ENCODE peak calls at places on chromosomes 4 and X, in five cellular contexts. One of them, this sample, is unnamed.

GRCh38 chrX:107565916-107566602 is 62.3 kb upstream of the PRPS1 start:
- DNase-seq in activated T-helper 1 cell treated with anti-CD3 and anti-CD28 coated beads, Interleukin-2, amount 50 U/mL, for 16 hours: no peak
- DNase-seq in left lobe of liver: no peak
- DNase-seq in left ventricle myocardium superior: no peak
- DNase-seq in HEK293T: peak
- DNase-seq in this sample: no peak

GRCh38 chr4:132707955-132708354 is 441.1 kb upstream of the PCDH10 start:
- DNase-seq in left lobe of liver: no peak
- DNase-seq in HEK293T: no peak
- DNase-seq in left ventricle myocardium superior: no peak
- DNase-seq in activated T-helper 1 cell treated with anti-CD3 and anti-CD28 coated beads, Interleukin-2, amount 50 U/mL, for 16 hours: no peak
- DNase-seq in this sample: no peak

GRCh38 chr4:176451441-176451840 is 131.7 kb downstream of the SPCS3 start:
- DNase-seq in HEK293T: no peak
- DNase-seq in left lobe of liver: no peak
- DNase-seq in left ventricle myocardium superior: no peak
- DNase-seq in activated T-helper 1 cell treated with anti-CD3 and anti-CD28 coated beads, Interleukin-2, amount 50 U/mL, for 16 hours: no peak
- DNase-seq in this sample: no peak

GRCh38 chrX:129650183-129650689 is 4.5 kb downstream of the APLN start:
- DNase-seq in activated T-helper 1 cell treated with anti-CD3 and anti-CD28 coated beads, Interleukin-2, amount 50 U/mL, for 16 hours: no peak
- DNase-seq in left ventricle myocardium superior: no peak
- DNase-seq in left lobe of liver: no peak
- DNase-seq in HEK293T: no peak
- DNase-seq in this sample: no peak

GRCh38 chr4:109574931-109575804 is 15.1 kb downstream of the MCUB start:
- DNase-seq in left ventricle myocardium superior: no peak
- DNase-seq in left lobe of liver: no peak
- DNase-seq in HEK293T: no peak
- DNase-seq in activated T-helper 1 cell treated with anti-CD3 and anti-CD28 coated beads, Interleukin-2, amount 50 U/mL, for 16 hours: no peak
- DNase-seq in this sample: no peak

GRCh38 chrX:9905288-9905687 is 61.9 kb upstream of the CLDN34 start:
- DNase-seq in left ventricle myocardium superior: no peak
- DNase-seq in HEK293T: no peak
- DNase-seq in activated T-helper 1 cell treated with anti-CD3 and anti-CD28 coated beads, Interleukin-2, amount 50 U/mL, for 16 hours: no peak
- DNase-seq in left lobe of liver: no peak
- DNase-seq in this sample: no peak

GRCh38 chr4:71775449-71775848 is 8.4 kb downstream of the GC start:
- DNase-seq in HEK293T: no peak
- DNase-seq in left lobe of liver: no peak
- DNase-seq in left ventricle myocardium superior: no peak
- DNase-seq in activated T-helper 1 cell treated with anti-CD3 and anti-CD28 coated beads, Interleukin-2, amount 50 U/mL, for 16 hours: no peak
- DNase-seq in this sample: no peak

GRCh38 chr4:40628888-40629287 is 776 bp downstream of the RBM47 start:
- DNase-seq in HEK293T: no peak
- DNase-seq in activated T-helper 1 cell treated with anti-CD3 and anti-CD28 coated beads, Interleukin-2, amount 50 U/mL, for 16 hours: no peak
- DNase-seq in left lobe of liver: no peak
- DNase-seq in left ventricle myocardium superior: no peak
- DNase-seq in this sample: no peak

GRCh38 chr4:177283167-177283566 is 26.5 kb upstream of the NEIL3 start:
- DNase-seq in activated T-helper 1 cell treated with anti-CD3 and anti-CD28 coated beads, Interleukin-2, amount 50 U/mL, for 16 hours: no peak
- DNase-seq in left ventricle myocardium superior: no peak
- DNase-seq in left lobe of liver: no peak
- DNase-seq in HEK293T: no peak
- DNase-seq in this sample: no peak

GRCh38 chr4:169617306-169617705 is 3.1 kb upstream of the CLCN3 start:
- DNase-seq in HEK293T: no peak
- DNase-seq in left lobe of liver: no peak
- DNase-seq in activated T-helper 1 cell treated with anti-CD3 and anti-CD28 coated beads, Interleukin-2, amount 50 U/mL, for 16 hours: no peak
- DNase-seq in left ventricle myocardium superior: no peak
- DNase-seq in this sample: no peak

GRCh38 chr4:109041463-109041862 is 261.0 kb downstream of the COL25A1 start:
- DNase-seq in left lobe of liver: no peak
- DNase-seq in activated T-helper 1 cell treated with anti-CD3 and anti-CD28 coated beads, Interleukin-2, amount 50 U/mL, for 16 hours: no peak
- DNase-seq in HEK293T: no peak
- DNase-seq in left ventricle myocardium superior: no peak
- DNase-seq in this sample: no peak

GRCh38 chr4:186904104-186904503 is 180.4 kb upstream of the FAT1 start:
- DNase-seq in left lobe of liver: no peak
- DNase-seq in HEK293T: no peak
- DNase-seq in activated T-helper 1 cell treated with anti-CD3 and anti-CD28 coated beads, Interleukin-2, amount 50 U/mL, for 16 hours: no peak
- DNase-seq in left ventricle myocardium superior: no peak
- DNase-seq in this sample: no peak

GRCh38 chr4:52028970-52029369 is 8.8 kb upstream of the LRRC66 start:
- DNase-seq in left ventricle myocardium superior: no peak
- DNase-seq in HEK293T: no peak
- DNase-seq in left lobe of liver: no peak
- DNase-seq in activated T-helper 1 cell treated with anti-CD3 and anti-CD28 coated beads, Interleukin-2, amount 50 U/mL, for 16 hours: no peak
- DNase-seq in this sample: no peak

GRCh38 chr4:4289930-4290850 is at the start of the genes LYAR and ZBTB49:
- DNase-seq in activated T-helper 1 cell treated with anti-CD3 and anti-CD28 coated beads, Interleukin-2, amount 50 U/mL, for 16 hours: peak
- DNase-seq in left lobe of liver: peak
- DNase-seq in left ventricle myocardium superior: peak
- DNase-seq in HEK293T: peak
- DNase-seq in this sample: peak

GRCh38 chr4:89055157-89056080 is 1.6 kb downstream of the FAM13A start:
- DNase-seq in left ventricle myocardium superior: no peak
- DNase-seq in activated T-helper 1 cell treated with anti-CD3 and anti-CD28 coated beads, Interleukin-2, amount 50 U/mL, for 16 hours: no peak
- DNase-seq in HEK293T: no peak
- DNase-seq in left lobe of liver: no peak
- DNase-seq in this sample: no peak

GRCh38 chrX:72057331-72057730 is 74.4 kb downstream of the RTL5 start:
- DNase-seq in left lobe of liver: no peak
- DNase-seq in left ventricle myocardium superior: no peak
- DNase-seq in activated T-helper 1 cell treated with anti-CD3 and anti-CD28 coated beads, Interleukin-2, amount 50 U/mL, for 16 hours: no peak
- DNase-seq in HEK293T: no peak
- DNase-seq in this sample: no peak

This sample was measured in NK-92 treated with Interleukin-12 subunit alpha and Interleukin-12 subunit beta, amount 100 ng/mL, for 24 hours.